ENCODE peak calls at places on chromosomes 3 and 15, in five cellular contexts. B is HepG2, S is SK-N-SH, M is K562, J is GM12878. O is an unnamed sample.

GRCh38 chr15:68704496-68705021 is 116.1 kb downstream of the ANP32A start:
- DNase-seq in M (peak), J (no peak), S (no peak), B (no peak), O (no peak)

GRCh38 chr3:141382571-141382970 is 14.3 kb downstream of the ZBTB38 start:
- DNase-seq in M (no peak), J (no peak), S (no peak), B (no peak), O (no peak)

GRCh38 chr15:92645051-92645631 is 10.4 kb downstream of the FAM174B start:
- DNase-seq in S (no peak), M (no peak), J (no peak), B (no peak), O (no peak)

GRCh38 chr3:186025161-186025560 is 83.7 kb downstream of the ETV5 start:
- DNase-seq in S (no peak), M (no peak), J (no peak), B (no peak), O (no peak)

GRCh38 chr15:39181348-39181747 is 399.5 kb upstream of the THBS1 start:
- DNase-seq in M (no peak), S (no peak), B (no peak), J (no peak), O (no peak)

GRCh38 chr15:74889390-74889881 is 406 bp upstream of the MPI start:
- DNase-seq in B (no peak), S (peak), M (peak), J (no peak), O (no peak)

GRCh38 chr3:127834771-127835170 is 12.5 kb upstream of the MGLL start:
- DNase-seq in S (no peak), M (no peak), J (no peak), B (no peak), O (no peak)

GRCh38 chr3:183500981-183501704 is 54.4 kb downstream of the KLHL6 start:
- DNase-seq in M (no peak), S (no peak), J (no peak), B (no peak), O (no peak)

GRCh38 chr3:173004681-173005080 is 136.4 kb downstream of the SPATA16 start:
- DNase-seq in M (no peak), S (no peak), J (no peak), B (no peak), O (no peak)

GRCh38 chr15:56032366-56032765 is 39.0 kb upstream of the NEDD4 start:
- DNase-seq in J (no peak), B (peak), M (no peak), S (no peak), O (no peak)

GRCh38 chr3:124730129-124730919 is at the start of gene UMPS:
- DNase-seq in J (peak), S (peak), B (peak), M (peak), O (peak)

GRCh38 chr3:56702487-56703315 is 19.6 kb upstream of the TASOR start:
- DNase-seq in B (peak), J (no peak), M (peak), S (peak), O (peak)

GRCh38 chr3:182792901-182793662 is at the start of gene ATP11B:
- DNase-seq in J (no peak), B (peak), M (peak), S (peak), O (peak)

GRCh38 chr3:1953519-1953918 is 145.1 kb upstream of the CNTN4 start:
- DNase-seq in J (no peak), M (no peak), S (no peak), B (no peak), O (no peak)

GRCh38 chr3:142087676-142088075 is 61.7 kb downstream of the TFDP2 start:
- DNase-seq in J (no peak), M (no peak), B (no peak), S (no peak), O (no peak)

GRCh38 chr3:143644370-143645089 is 203.7 kb downstream of the SLC9A9 start:
- DNase-seq in M (peak), J (peak), S (peak), B (peak), O (peak)

GRCh38 chr15:36136054-36136453 is 443.4 kb upstream of the CDIN1 start:
- DNase-seq in B (no peak), S (no peak), J (no peak), M (no peak), O (no peak)

GRCh38 chr15:58987501-58988010 is at the start of gene RNF111:
- DNase-seq in S (peak), B (peak), J (peak), M (peak), O (peak)
- TF ChIP-seq POLR2AphosphoS5 in S (peak), B (peak), J (no peak), M (peak), O (peak)

DNA sequence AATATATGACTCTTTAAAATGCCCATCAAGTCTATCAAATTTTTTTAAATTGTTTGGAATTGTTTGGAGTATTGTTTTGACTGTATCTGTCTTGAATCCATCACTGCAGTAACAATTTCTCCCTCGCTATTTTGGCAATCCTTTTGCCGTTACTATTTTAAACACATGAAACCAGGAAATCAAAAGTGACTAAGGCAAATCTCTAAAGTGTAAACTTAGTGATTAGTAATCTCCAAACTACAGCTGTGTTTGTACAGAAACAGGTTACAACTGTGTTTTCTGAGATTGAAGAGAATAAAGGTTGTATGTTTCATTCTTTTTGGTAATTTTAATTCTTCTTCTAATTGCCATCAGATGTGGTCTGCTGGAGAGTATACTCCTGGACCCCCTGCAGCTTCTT is 465.3 kb downstream of the RBMS3 start:
- DNase-seq in M (no peak), B (no peak), J (no peak), S (no peak), O (no peak)
- TF ChIP-seq REST in M (no peak), B (no peak), J (no peak), S (no peak), O (no peak)

GRCh38 chr3:52171577-52172261 is 17.5 kb upstream of the POC1A start:
- DNase-seq in S (no peak), J (no peak), M (peak), B (no peak), O (no peak)
- TF ChIP-seq GABPA in S (no peak), J (no peak), M (no peak), B (no peak), O (no peak)

GRCh38 chr3:4980229-4981159 is 1.3 kb downstream of the BHLHE40 start:
- DNase-seq in S (peak), J (peak), B (peak), M (peak), O (peak)

GRCh38 chr3:4983739-4984510 is 4.7 kb downstream of the BHLHE40 start:
- DNase-seq in B (no peak), M (peak), J (peak), S (no peak), O (peak)

GRCh38 chr3:4981160-4981687 is 2.0 kb downstream of the BHLHE40 start:
- DNase-seq in S (no peak), J (no peak), B (no peak), M (no peak), O (peak)

GRCh38 chr3:4982773-4983738 is 3.8 kb downstream of the BHLHE40 start:
- DNase-seq in J (no peak), B (no peak), M (no peak), S (no peak), O (no peak)

DNA sequence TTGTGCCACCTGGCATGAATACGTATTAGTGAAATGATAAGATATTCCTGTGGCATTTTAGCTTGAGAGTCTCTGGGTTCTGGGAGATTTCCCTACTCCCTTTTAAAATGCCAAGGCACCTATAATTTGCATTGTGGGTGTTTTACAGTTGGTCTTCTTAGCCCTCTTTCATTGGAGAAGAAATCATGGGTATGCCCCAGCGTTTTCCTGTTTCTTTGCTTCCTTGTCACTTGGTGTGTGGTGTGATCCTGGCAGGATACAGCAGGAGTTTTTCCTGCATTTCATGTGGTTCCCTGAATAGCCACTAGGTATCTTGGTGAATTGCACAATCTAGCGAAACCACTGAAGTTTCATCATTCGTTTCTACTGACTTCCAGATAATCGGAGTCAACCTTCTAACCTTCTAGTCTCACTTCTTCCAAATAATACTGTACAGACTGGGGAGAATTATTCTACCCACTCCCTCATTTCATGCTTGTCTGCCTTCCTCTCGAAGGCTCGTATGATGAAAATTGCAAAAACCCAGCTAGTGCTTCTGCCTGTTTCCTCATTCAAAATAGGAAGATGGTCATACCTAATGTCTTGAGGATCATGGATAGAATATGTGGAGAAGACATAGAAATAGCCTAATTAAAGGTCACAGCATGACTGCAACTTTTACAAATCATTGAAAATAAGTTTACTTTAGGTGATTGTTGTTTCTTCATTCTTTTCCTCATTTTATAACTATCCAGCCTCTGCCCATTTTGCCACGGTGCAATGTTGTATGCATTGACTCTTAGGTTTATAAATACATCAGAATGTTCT is 2.7 kb downstream of the BHLHE40 start:
- DNase-seq in M (no peak), S (no peak), B (peak), J (no peak), O (peak)
- TF ChIP-seq POLR2AphosphoS5 in M (no peak), S (no peak), B (peak), J (peak), O (peak)

GRCh38 chr3:101878589-101878988 is 29.3 kb downstream of the NFKBIZ start:
- DNase-seq in J (no peak), B (no peak), S (no peak), M (no peak), O (no peak)
- TF ChIP-seq REST in J (no peak), B (no peak), S (no peak), M (no peak), O (no peak)

GRCh38 chr3:86987421-86987715 is 3.6 kb downstream of the VGLL3 start:
- DNase-seq in S (no peak), B (no peak), J (no peak), M (no peak), O (no peak)
- TF ChIP-seq GABPA in S (no peak), B (no peak), J (no peak), M (no peak), O (no peak)

GRCh38 chr3:10397879-10398278 is 77.0 kb upstream of the SEC13 start:
- DNase-seq in J (no peak), B (no peak), S (no peak), M (no peak), O (no peak)

GRCh38 chr3:10396083-10396482 is 75.2 kb upstream of the SEC13 start:
- DNase-seq in J (no peak), M (no peak), S (no peak), B (no peak), O (no peak)

GRCh38 chr3:10395671-10396070 is 74.8 kb upstream of the SEC13 start:
- DNase-seq in S (no peak), B (no peak), M (no peak), J (no peak), O (no peak)

GRCh38 chr3:10398341-10398740 is 77.4 kb upstream of the SEC13 start:
- DNase-seq in B (no peak), J (no peak), S (peak), M (no peak), O (no peak)

GRCh38 chr3:10396931-10397330 is 76.0 kb upstream of the SEC13 start:
- DNase-seq in M (no peak), B (no peak), J (no peak), S (no peak), O (no peak)
- TF ChIP-seq POLR2AphosphoS5 in M (no peak), B (no peak), J (no peak), S (no peak), O (no peak)

DNA sequence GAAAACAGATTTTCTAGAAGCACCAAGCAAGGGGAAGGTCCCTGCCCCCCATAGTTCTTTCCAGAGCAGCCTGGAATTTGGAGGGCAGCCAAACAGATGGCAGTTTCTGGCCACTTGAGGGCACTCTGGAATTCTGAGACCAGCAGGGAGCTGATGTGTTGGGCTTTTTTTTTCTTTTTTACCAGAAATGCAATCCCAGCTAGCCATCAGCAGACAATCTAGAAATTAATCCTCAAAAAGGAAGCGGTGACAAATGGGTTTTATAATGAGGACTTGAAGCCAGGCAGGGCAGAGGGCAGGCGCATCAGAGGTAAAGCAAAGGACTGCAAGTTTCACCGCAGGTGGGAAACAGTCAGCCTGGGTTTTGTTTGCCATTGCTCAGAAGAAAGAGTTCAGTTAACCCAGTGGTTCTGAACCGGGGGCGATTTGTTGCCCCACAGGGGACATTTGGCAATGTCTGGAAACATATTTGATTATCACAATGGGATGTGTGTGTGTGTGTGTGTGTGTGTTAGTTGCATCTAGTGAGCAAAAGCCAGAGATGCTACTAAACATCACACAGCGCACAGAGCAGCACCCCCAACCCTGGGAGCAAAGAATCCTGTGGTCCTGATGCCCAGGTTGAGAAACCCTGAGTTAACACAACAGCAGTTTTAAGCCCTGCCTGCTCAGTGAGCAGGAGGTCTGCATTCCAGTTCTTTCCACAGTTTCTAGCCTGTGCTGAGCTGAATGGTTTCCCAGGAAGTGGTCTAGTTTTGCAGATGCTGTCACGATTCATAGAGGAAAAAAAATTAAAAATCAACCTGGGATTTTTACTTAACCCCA is 170.8 kb upstream of the PROK2 start:
- DNase-seq in S (peak), B (peak), M (peak), J (peak), O (peak)
- TF ChIP-seq REST in S (no peak), B (no peak), M (no peak), J (no peak), O (no peak)

GRCh38 chr3:33044676-33045075 is 52.3 kb downstream of the GLB1 start:
- DNase-seq in S (no peak), M (no peak), B (no peak), J (no peak), O (no peak)

GRCh38 chr3:33042668-33043067 is 54.3 kb downstream of the GLB1 start:
- DNase-seq in B (no peak), M (no peak), S (no peak), J (no peak), O (no peak)

GRCh38 chr3:33047842-33048834 is 48.8 kb downstream of the GLB1 start:
- DNase-seq in J (no peak), S (no peak), M (no peak), B (no peak), O (no peak)

GRCh38 chr3:33050084-33050653 is 46.8 kb downstream of the GLB1 start:
- DNase-seq in J (no peak), S (no peak), M (no peak), B (no peak), O (no peak)

GRCh38 chr3:33046521-33046920 is 50.4 kb downstream of the GLB1 start:
- DNase-seq in S (no peak), J (no peak), B (no peak), M (no peak), O (no peak)
- TF ChIP-seq GABPA in S (no peak), J (no peak), B (no peak), M (no peak), O (no peak)

O was measured in HL-60.